ENCODE peak calls at places on chromosomes 16 and 17, in seven cellular contexts. S is right cardiac atrium, J is anterior cingulate cortex, B is endothelial cell of umbilical vein, C is prostate gland, G is COR-L47, R is heart right ventricle. M is an unnamed sample.

GRCh38 chr16:22031483-22032083 is 23.7 kb downstream of the MOSMO start:
- DNase-seq in S (no peak), J (no peak), B (no peak), C (no peak), G (no peak), R (no peak), M (no peak)

GRCh38 chr16:3503513-3503912 is 2.7 kb downstream of the CLUAP1 start:
- DNase-seq in S (no peak), J (no peak), B (no peak), C (no peak), G (no peak), R (no peak), M (peak)

GRCh38 chr17:5184284-5184683 is 7.4 kb downstream of the ZNF594 start:
- DNase-seq in S (no peak), J (no peak), B (no peak), C (no peak), G (no peak), R (no peak), M (peak)

GRCh38 chr17:8831234-8831849 is 32.2 kb upstream of the MFSD6L start:
- DNase-seq in S (no peak), J (no peak), B (no peak), C (no peak), G (no peak), R (no peak), M (no peak)

GRCh38 chr17:2777242-2777867 is 18.9 kb upstream of the RAP1GAP2 start:
- DNase-seq in S (no peak), J (no peak), B (no peak), C (no peak), G (no peak), R (no peak), M (no peak)

GRCh38 chr16:88806491-88807111 is 3.0 kb downstream of the CDT1 start:
- DNase-seq in S (peak), J (no peak), B (no peak), C (no peak), G (no peak), R (no peak), M (no peak)

GRCh38 chr17:50903604-50904521 is 37.7 kb upstream of the TOB1 start:
- DNase-seq in S (no peak), J (no peak), B (no peak), C (no peak), G (no peak), R (no peak), M (peak)

GRCh38 chr17:21278304-21279197 is 6.0 kb upstream of the MAP2K3 start:
- DNase-seq in S (no peak), J (no peak), B (no peak), C (no peak), G (no peak), R (no peak), M (peak)

GRCh38 chr17:77208217-77208808 is 67.5 kb downstream of the SEC14L1 start:
- DNase-seq in S (peak), J (peak), B (peak), C (peak), G (no peak), R (peak), M (no peak)

GRCh38 chr16:65373095-65373494 is 251.2 kb upstream of the CDH11 start:
- DNase-seq in S (no peak), J (no peak), B (no peak), C (no peak), G (no peak), R (no peak), M (no peak)

GRCh38 chr16:51916814-51917213 is 630.1 kb downstream of the TOX3 start:
- DNase-seq in S (no peak), J (no peak), B (no peak), C (no peak), G (no peak), R (no peak), M (no peak)

M was measured in activated CD4-positive, alpha-beta memory T cell treated with anti-CD3 and anti-CD28 coated beads, Interleukin-2, amount 10 ng/mL, durations not matched to agents 7 days and 5 days.